ENCODE peak calls at places on chromosome 11, in seven cellular contexts. G is mesendoderm, M is H9, F is mesenchymal stem cell, Z is IMR-90, K is H1, I is trophoblast cell. R is an unnamed sample. For H3K27me3 and H3K4me1, the result is how much of the 10 kb centered on the place peaks cover.

GRCh38 chr11:134958336-134958640 is 546.2 kb upstream of the B3GAT1 start:
- DNase-seq in G (no peak), M (no peak), F (no peak), Z (no peak), K (no peak), I (no peak), R (no peak)

GRCh38 chr11:117319214-117319840 is 3.3 kb upstream of the BACE1 start:
- DNase-seq in G (no peak), M (no peak), F (no peak), Z (peak), K (no peak), I (no peak), R (no peak)

GRCh38 chr11:69008774-69009440 is 4.1 kb downstream of the MRGPRF start:
- DNase-seq in G (peak), M (peak), F (peak), Z (peak), K (no peak), I (peak), R (no peak)

GRCh38 chr11:128214263-128214662 is 373.1 kb downstream of the ETS1 start:
- DNase-seq in G (no peak), M (no peak), F (no peak), Z (no peak), K (no peak), I (no peak), R (no peak)

GRCh38 chr11:116310215-116310614 is 462.6 kb downstream of the BUD13 start:
- DNase-seq in G (no peak), M (no peak), F (no peak), Z (peak), K (no peak), I (no peak), R (no peak)

GRCh38 chr11:528815-529728 is 6.3 kb downstream of the HRAS start:
- DNase-seq in G (no peak), M (no peak), F (no peak), Z (no peak), K (peak), I (no peak), R (no peak)

GRCh38 chr11:94186342-94187203 is 57.9 kb downstream of the PANX1 start:
- DNase-seq in G (peak), M (no peak), F (no peak), Z (no peak), K (no peak), I (no peak), R (no peak)

GRCh38 chr11:17939542-17939941 is 73.3 kb downstream of the SERGEF start:
- DNase-seq in G (no peak), M (no peak), F (no peak), Z (no peak), K (no peak), I (no peak), R (no peak)

GRCh38 chr11:74957937-74958629 is 9.0 kb downstream of the SPCS2 start:
- DNase-seq in G (no peak), M (no peak), F (no peak), Z (no peak), K (no peak), I (no peak), R (no peak)

GRCh38 chr11:36156486-36157150 is 132.6 kb downstream of the COMMD9 start:
- DNase-seq in G (no peak), M (no peak), F (no peak), Z (peak), K (no peak), I (no peak), R (no peak)

GRCh38 chr11:114058026-114058706 is 1.3 kb upstream of the ZBTB16 start:
- DNase-seq in G (peak), M (peak), F (peak), Z (no peak), K (peak), I (peak), R (peak)

GRCh38 chr11:90135016-90135415 is 553 bp downstream of the NAALAD2 start:
- DNase-seq in G (peak), M (no peak), F (no peak), Z (no peak), K (no peak), I (peak), R (no peak)

GRCh38 chr11:123452799-123453198 is 22.7 kb downstream of the GRAMD1B start:
- DNase-seq in G (no peak), M (no peak), F (no peak), Z (no peak), K (no peak), I (no peak), R (no peak)

GRCh38 chr11:1084561-1085439 is 10.1 kb downstream of the MUC2 start:
- DNase-seq in G (no peak), M (no peak), F (no peak), Z (no peak), K (no peak), I (no peak), R (no peak)

GRCh38 chr11:134224710-134225662 is 515 bp downstream of the VPS26B start:
- DNase-seq in G (peak), M (peak), F (peak), Z (peak), K (no peak), I (peak), R (peak)

GRCh38 chr11:4048340-4048739 is 46.3 kb upstream of the RRM1 start:
- DNase-seq in G (no peak), M (no peak), F (peak), Z (peak), K (no peak), I (no peak), R (no peak)

GRCh38 chr11:18632841-18633240 is 1.3 kb downstream of the SPTY2D1 start:
- DNase-seq in G (no peak), M (no peak), F (no peak), Z (peak), K (no peak), I (no peak), R (no peak)

GRCh38 chr11:127454856-127455255 is 454.3 kb upstream of the KIRREL3 start:
- DNase-seq in G (peak), M (no peak), F (no peak), Z (no peak), K (no peak), I (no peak), R (no peak)

GRCh38 chr11:134357545-134357839 is 25.7 kb downstream of the GLB1L2 start:
- DNase-seq in G (no peak), M (no peak), F (no peak), Z (no peak), K (no peak), I (no peak), R (no peak)

GRCh38 chr11:73184953-73185671 is 33.0 kb upstream of the P2RY2 start:
- DNase-seq in G (peak), M (peak), F (peak), Z (peak), K (peak), I (peak), R (peak)

GRCh38 chr11:83057721-83058120 is 14.0 kb downstream of the RAB30 start:
- DNase-seq in G (no peak), M (no peak), F (no peak), Z (no peak), K (no peak), I (no peak), R (no peak)

GRCh38 chr11:126968915-126969314 is 31.7 kb downstream of the KIRREL3 start:
- DNase-seq in G (peak), M (peak), F (no peak), Z (peak), K (peak), I (no peak), R (no peak)

GRCh38 chr11:126188332-126189108 is 22.9 kb downstream of the RPUSD4 start:
- DNase-seq in G (no peak), M (no peak), F (no peak), Z (no peak), K (no peak), I (no peak), R (no peak)

GRCh38 chr11:78214331-78215194 is 25.8 kb downstream of the USP35 start:
- DNase-seq in G (no peak), M (no peak), F (no peak), Z (no peak), K (no peak), I (no peak), R (no peak)

GRCh38 chr11:116643521-116643920 is 129.3 kb downstream of the BUD13 start:
- DNase-seq in G (no peak), M (no peak), F (no peak), Z (no peak), K (no peak), I (no peak), R (no peak)

GRCh38 chr11:110491577-110492352 is 62.0 kb downstream of the FDX1 start:
- DNase-seq in G (peak), M (no peak), F (no peak), Z (no peak), K (no peak), I (no peak), R (no peak)

GRCh38 chr11:31620434-31620833 is 110.9 kb downstream of the ELP4 start:
- DNase-seq in G (no peak), M (no peak), F (no peak), Z (no peak), K (no peak), I (no peak), R (no peak)

GRCh38 chr11:114183041-114183511 is 113.1 kb upstream of the NNMT start:
- DNase-seq in G (no peak), M (no peak), F (peak), Z (no peak), K (no peak), I (no peak), R (no peak)

GRCh38 chr11:9772218-9772617 is 108.3 kb downstream of the SWAP70 start:
- DNase-seq in G (peak), M (no peak), F (no peak), Z (no peak), K (no peak), I (no peak), R (no peak)

GRCh38 chr11:93031386-93031785 is 61.9 kb downstream of the MTNR1B start:
- DNase-seq in G (peak), M (peak), F (no peak), Z (peak), K (no peak), I (peak), R (no peak)

GRCh38 chr11:131637469-131638175 is 267.2 kb downstream of the NTM start:
- DNase-seq in G (no peak), M (no peak), F (no peak), Z (no peak), K (no peak), I (no peak), R (no peak)

GRCh38 chr11:125114518-125114917 is 3.1 kb upstream of the TMEM218 start:
- DNase-seq in G (peak), M (peak), F (no peak), Z (no peak), K (peak), I (no peak), R (no peak)

GRCh38 chr11:1920909-1921575 is 1.5 kb downstream of the TNNT3 start:
- DNase-seq in G (no peak), M (no peak), F (no peak), Z (no peak), K (no peak), I (no peak), R (no peak)

GRCh38 chr11:105297463-105297862 is 157.9 kb upstream of the CARD18 start:
- DNase-seq in G (no peak), M (no peak), F (peak), Z (peak), K (no peak), I (no peak), R (no peak)

GRCh38 chr11:2655834-2656622 is 43.8 kb downstream of the KCNQ1OT1 start:
- DNase-seq in G (peak), M (no peak), F (peak), Z (peak), K (no peak), I (no peak), R (no peak)

GRCh38 chr11:14898286-14899086 is 6.5 kb upstream of the CYP2R1 start:
- DNase-seq in G (no peak), M (no peak), F (no peak), Z (no peak), K (no peak), I (no peak), R (no peak)
- H3K27me3 ChIP-seq in G (under half), M (under half), F (under half), Z (under half), K (under half), I (under half), R (under half)

GRCh38 chr11:65492387-65492636 is 6.5 kb upstream of the MALAT1 start:
- DNase-seq in G (no peak), M (no peak), F (no peak), Z (no peak), K (no peak), I (no peak), R (no peak)
- H3K4me1 ChIP-seq in G (under half), M (under half), F (half or more), Z (half or more), K (under half), I (half or more), R (half or more)

DNA sequence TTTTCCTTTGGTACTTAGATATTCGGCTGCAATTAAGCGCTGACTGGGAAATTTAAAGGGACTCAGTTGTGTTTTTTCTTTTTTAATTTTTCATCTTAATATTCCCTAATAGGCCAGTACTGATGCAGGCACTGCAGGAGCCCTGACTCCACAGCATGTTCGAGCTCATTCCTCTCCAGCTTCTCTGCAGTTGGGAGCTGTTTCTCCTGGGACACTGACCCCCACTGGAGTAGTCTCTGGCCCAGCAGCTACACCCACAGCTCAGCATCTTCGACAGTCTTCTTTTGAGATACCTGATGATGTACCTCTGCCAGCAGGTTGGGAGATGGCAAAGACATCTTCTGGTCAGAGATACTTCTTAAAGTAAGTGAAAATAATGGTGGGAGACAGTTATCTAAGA is 3.8 kb downstream of the YAP1 start:
- DNase-seq in G (peak), M (no peak), F (peak), Z (peak), K (peak), I (no peak), R (no peak)
- H3K18ac ChIP-seq in G (no peak), M (no peak), F (no peak), Z (peak), K (no peak), I (no peak), R (no peak)

GRCh38 chr11:47783087-47783610 is 16.0 kb upstream of the FNBP4 start:
- DNase-seq in G (no peak), M (no peak), F (no peak), Z (no peak), K (no peak), I (no peak), R (no peak)
- H3K27me3 ChIP-seq in G (under half), M (under half), F (under half), Z (under half), K (under half), I (under half), R (under half)

DNA sequence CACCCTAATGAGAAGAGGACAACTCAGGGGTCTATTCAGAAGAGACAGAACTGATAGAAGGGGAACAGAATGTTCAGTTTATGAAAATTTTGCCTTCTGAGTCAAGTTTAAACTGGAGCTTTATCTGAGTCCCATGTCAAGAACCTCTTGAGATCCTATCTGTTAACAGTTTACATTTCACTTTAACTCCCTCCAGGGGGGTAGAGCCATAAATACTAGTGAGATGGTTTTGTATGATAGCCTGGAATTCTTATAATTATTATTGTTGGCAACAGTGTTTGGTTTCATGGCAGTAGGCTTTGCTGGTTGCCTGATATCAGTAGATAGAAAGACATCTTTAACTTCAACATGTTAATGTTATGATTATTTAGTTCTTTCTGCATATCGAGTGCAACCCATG is 498.5 kb downstream of the INSC start:
- DNase-seq in G (peak), M (no peak), F (peak), Z (peak), K (no peak), I (no peak), R (no peak)
- H3K4me1 ChIP-seq in G (under half), M (under half), F (under half), Z (under half), K (under half), I (under half), R (under half)

DNA sequence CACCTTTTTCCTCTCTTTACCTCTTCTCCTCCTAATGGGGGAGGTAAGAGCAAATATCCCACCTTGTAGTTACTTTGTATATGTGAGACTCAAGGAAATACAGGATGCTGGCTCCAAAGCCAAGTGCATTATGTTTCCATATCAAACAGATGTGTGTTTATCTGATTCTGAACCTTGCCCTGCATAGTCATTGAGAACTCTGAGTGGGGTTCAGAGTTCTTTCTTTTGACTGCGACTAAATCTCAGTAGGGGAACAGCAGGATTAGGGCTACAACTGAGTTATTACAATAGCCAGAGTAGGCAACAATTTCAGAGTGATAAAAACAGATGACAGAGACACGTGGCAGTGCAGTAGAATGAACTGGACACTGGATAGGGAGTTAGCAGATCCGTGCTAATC is 34.2 kb upstream of the TLCD5 start:
- DNase-seq in G (no peak), M (no peak), F (no peak), Z (no peak), K (no peak), I (no peak), R (no peak)
- H3K18ac ChIP-seq in G (no peak), M (no peak), F (no peak), Z (no peak), K (no peak), I (no peak), R (no peak)

GRCh38 chr11:22342599-22343138 is 4.5 kb downstream of the SLC17A6 start:
- DNase-seq in G (no peak), M (no peak), F (no peak), Z (no peak), K (no peak), I (no peak), R (no peak)
- H3K27me3 ChIP-seq in G (under half), M (under half), F (half or more), Z (under half), K (under half), I (under half), R (half or more)